ENCODE peak calls at places on chromosomes 7 and 10, in eight cellular contexts. K is NCI-H2171 treated with DMSO at 0.1 percent for 48 hours; B is ovary; U is coronary artery; V is non-pigmented ciliary epithelial cell; Q is NCI-H1105; J is activated CD4-positive, CD25-positive, alpha-beta regulatory T cell; H is fibroblast of the conjunctiva. C is an unnamed sample.

GRCh38 chr7:145692237-145692950 is 424.2 kb upstream of the CNTNAP2 start:
- DNase-seq in B (no peak), K (no peak), Q (no peak), J (no peak), H (no peak), V (no peak), U (no peak), C (no peak)

GRCh38 chr10:78774999-78775711 is 293.6 kb upstream of the ZMIZ1 start:
- DNase-seq in H (no peak), V (no peak), J (no peak), U (no peak), B (peak), K (no peak), Q (no peak), C (peak)

GRCh38 chr10:18886102-18886501 is 162.5 kb upstream of the MALRD1 start:
- DNase-seq in V (peak), K (no peak), H (no peak), J (no peak), B (no peak), U (no peak), Q (no peak), C (no peak)

GRCh38 chr10:103584216-103585010 is 90.9 kb downstream of the NEURL1 start:
- DNase-seq in V (no peak), U (no peak), J (peak), K (no peak), H (no peak), B (peak), Q (no peak), C (no peak)

GRCh38 chr10:103692421-103693069 is 162.8 kb downstream of the SH3PXD2A start:
- DNase-seq in V (no peak), Q (no peak), J (no peak), B (no peak), H (no peak), K (peak), U (no peak), C (no peak)

GRCh38 chr7:82164410-82164809 is 279.2 kb downstream of the CACNA2D1 start:
- DNase-seq in J (no peak), K (no peak), U (no peak), Q (no peak), B (no peak), H (no peak), V (no peak), C (no peak)

GRCh38 chr7:129958643-129959479 is 6.1 kb upstream of the UBE2H start:
- DNase-seq in J (no peak), Q (no peak), U (no peak), V (peak), B (no peak), H (no peak), K (no peak), C (peak)

GRCh38 chr7:158029431-158029938 is 558.1 kb downstream of the PTPRN2 start:
- DNase-seq in V (no peak), K (no peak), B (no peak), Q (no peak), U (no peak), J (no peak), H (no peak), C (no peak)

GRCh38 chr7:91892821-91893340 is 12.4 kb upstream of the MTERF1 start:
- DNase-seq in V (peak), J (no peak), B (no peak), Q (no peak), U (no peak), K (peak), H (no peak), C (no peak)

C was measured in thyroid gland.